ENCODE peak calls at places on chromosomes 2 and 18, in six cellular contexts. G, V, M, Q, C and P are unnamed samples.

GRCh38 chr18:78798402-78799175 is 181.0 kb upstream of the SALL3 start:
- DNase-seq in G (no peak), C (no peak), Q (no peak), M (no peak), V (no peak), P (no peak)

GRCh38 chr18:62981566-62981965 is 266.2 kb downstream of the PHLPP1 start:
- DNase-seq in C (no peak), Q (no peak), M (no peak), V (no peak), G (no peak), P (no peak)

GRCh38 chr2:116716038-116716437 is 1098.5 kb upstream of the DDX18 start:
- DNase-seq in Q (no peak), C (no peak), V (no peak), M (no peak), G (no peak), P (no peak)

GRCh38 chr2:219155054-219155644 is 5.5 kb downstream of the NHEJ1 start:
- DNase-seq in G (peak), V (peak), C (peak), M (peak), Q (no peak), P (peak)

GRCh38 chr2:160427629-160428424 is 65.8 kb downstream of the RBMS1 start:
- DNase-seq in G (no peak), C (no peak), Q (no peak), M (peak), V (no peak), P (no peak)

GRCh38 chr2:100018794-100019193 is 123.6 kb downstream of the AFF3 start:
- DNase-seq in V (no peak), M (peak), C (no peak), G (no peak), Q (no peak), P (no peak)

GRCh38 chr18:5317186-5317585 is 21.7 kb upstream of the ZBTB14 start:
- DNase-seq in M (no peak), G (no peak), C (no peak), Q (no peak), V (no peak), P (no peak)

GRCh38 chr18:48319796-48320638 is 89.2 kb downstream of the ZBTB7C start:
- DNase-seq in Q (no peak), C (no peak), M (peak), V (no peak), G (no peak), P (peak)

GRCh38 chr2:263774-264492 is at the start of gene SH3YL1:
- DNase-seq in C (no peak), Q (no peak), G (peak), M (no peak), V (no peak), P (peak)

GRCh38 chr2:15115786-15116185 is 445.3 kb downstream of the NBAS start:
- DNase-seq in Q (no peak), G (no peak), M (no peak), V (no peak), C (no peak), P (no peak)

GRCh38 chr2:145854039-145854755 is 1334.3 kb upstream of the ZEB2 start:
- DNase-seq in C (no peak), M (no peak), V (no peak), G (no peak), Q (no peak), P (no peak)

GRCh38 chr2:235005603-235006259 is 53.9 kb downstream of the SH3BP4 start:
- DNase-seq in Q (no peak), G (no peak), M (no peak), V (peak), C (no peak), P (peak)

GRCh38 chr2:69083126-69083733 is 70.3 kb downstream of the ANTXR1 start:
- DNase-seq in Q (no peak), C (no peak), M (peak), V (peak), G (peak), P (no peak)

GRCh38 chr2:96468904-96469303 is 36.3 kb downstream of the NEURL3 start:
- DNase-seq in Q (no peak), C (no peak), V (no peak), G (no peak), M (no peak), P (no peak)

GRCh38 chr18:79516441-79516931 is 120.8 kb downstream of the NFATC1 start:
- DNase-seq in M (no peak), V (no peak), G (no peak), Q (no peak), C (no peak), P (no peak)

GRCh38 chr18:58288922-58289797 is 245.1 kb downstream of the NEDD4L start:
- DNase-seq in Q (no peak), G (no peak), C (no peak), V (no peak), M (peak), P (no peak)

GRCh38 chr2:207289295-207290018 is 123.7 kb upstream of the KLF7 start:
- DNase-seq in V (no peak), Q (no peak), G (no peak), C (no peak), M (no peak), P (no peak)

GRCh38 chr18:49921278-49922037 is 108.1 kb upstream of the ACAA2 start:
- DNase-seq in Q (no peak), C (no peak), G (no peak), M (no peak), V (no peak), P (peak)

GRCh38 chr18:63831080-63831788 is 56.0 kb downstream of the SERPINB7 start:
- DNase-seq in M (peak), G (no peak), V (no peak), C (no peak), Q (no peak), P (no peak)

GRCh38 chr2:3312576-3313345 is 64.9 kb downstream of the EIPR1 start:
- DNase-seq in G (no peak), V (no peak), Q (no peak), C (no peak), M (no peak), P (peak)

GRCh38 chr2:140122001-140122400 is 1341.8 kb upstream of the NXPH2 start:
- DNase-seq in V (peak), M (no peak), Q (no peak), G (no peak), C (no peak), P (no peak)

GRCh38 chr2:143428700-143429099 is 299.5 kb downstream of the ARHGAP15 start:
- DNase-seq in V (no peak), G (no peak), M (no peak), C (peak), Q (no peak), P (no peak)

GRCh38 chr2:210286123-210286680 is 28.8 kb downstream of the MYL1 start:
- DNase-seq in M (no peak), G (no peak), V (no peak), Q (no peak), C (no peak), P (no peak)

GRCh38 chr2:43083710-43084698 is 142.4 kb downstream of the ZFP36L2 start:
- DNase-seq in V (no peak), Q (no peak), M (peak), G (peak), C (peak), P (peak)

GRCh38 chr2:18926633-18927524 is 337.5 kb upstream of the NT5C1B start:
- DNase-seq in Q (no peak), M (no peak), C (no peak), G (no peak), V (no peak), P (no peak)

GRCh38 chr18:51193621-51194287 is 3.7 kb downstream of the MEX3C start:
- DNase-seq in C (no peak), G (no peak), V (no peak), Q (no peak), M (peak), P (no peak)

GRCh38 chr18:11178951-11179549 is 29.7 kb upstream of the PIEZO2 start:
- DNase-seq in G (no peak), M (no peak), V (no peak), C (no peak), Q (no peak), P (no peak)

GRCh38 chr2:224638338-224638823 is 53.2 kb upstream of the CUL3 start:
- DNase-seq in G (no peak), C (no peak), M (no peak), Q (peak), V (no peak), P (no peak)

GRCh38 chr2:10141736-10142639 is 19.4 kb downstream of the RRM2 start:
- DNase-seq in Q (no peak), V (no peak), G (peak), C (no peak), M (no peak), P (peak)

GRCh38 chr2:227404575-227404974 is 16.8 kb upstream of the SCYGR1 start:
- DNase-seq in Q (no peak), M (no peak), C (no peak), G (peak), V (no peak), P (no peak)

GRCh38 chr2:227406177-227407031 is 18.7 kb upstream of the SCYGR1 start:
- DNase-seq in Q (no peak), M (peak), V (peak), G (peak), C (peak), P (peak)

GRCh38 chr2:227411320-227411989 is 23.7 kb upstream of the SCYGR1 start:
- DNase-seq in V (no peak), Q (peak), C (no peak), G (peak), M (peak), P (no peak)

GRCh38 chr2:227410191-227410590 is 22.4 kb upstream of the SCYGR1 start:
- DNase-seq in M (no peak), G (no peak), C (no peak), V (no peak), Q (no peak), P (no peak)

DNA sequence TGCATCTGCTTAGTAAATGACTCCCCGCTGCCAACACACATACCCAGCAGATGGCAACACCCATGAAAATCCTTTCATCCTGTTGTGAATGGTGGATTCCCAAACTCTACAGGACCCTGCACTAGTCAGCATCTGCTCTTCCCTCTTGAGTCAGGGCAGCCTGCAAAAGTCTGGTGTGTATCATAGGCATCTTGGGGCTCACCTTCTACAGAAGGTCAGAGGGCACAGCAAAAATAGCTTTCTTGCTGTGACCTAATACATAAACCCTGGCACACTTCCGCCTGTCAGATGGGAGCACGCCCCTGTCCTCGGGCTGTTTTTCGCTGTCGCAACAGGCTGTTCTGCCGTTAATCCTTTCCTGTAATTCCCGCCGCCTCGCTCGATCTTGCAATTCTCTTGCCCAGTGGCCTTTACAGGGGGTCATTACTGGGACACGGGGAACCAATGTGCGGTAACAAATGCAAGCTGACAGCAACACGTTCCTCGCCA is 19.9 kb upstream of the SCYGR1 start:
- DNase-seq in V (no peak), Q (no peak), M (no peak), G (peak), C (no peak), P (no peak)
- TF ChIP-seq SMC3 in V (no peak), Q (no peak), M (no peak), G (peak), C (no peak), P (no peak)

DNA sequence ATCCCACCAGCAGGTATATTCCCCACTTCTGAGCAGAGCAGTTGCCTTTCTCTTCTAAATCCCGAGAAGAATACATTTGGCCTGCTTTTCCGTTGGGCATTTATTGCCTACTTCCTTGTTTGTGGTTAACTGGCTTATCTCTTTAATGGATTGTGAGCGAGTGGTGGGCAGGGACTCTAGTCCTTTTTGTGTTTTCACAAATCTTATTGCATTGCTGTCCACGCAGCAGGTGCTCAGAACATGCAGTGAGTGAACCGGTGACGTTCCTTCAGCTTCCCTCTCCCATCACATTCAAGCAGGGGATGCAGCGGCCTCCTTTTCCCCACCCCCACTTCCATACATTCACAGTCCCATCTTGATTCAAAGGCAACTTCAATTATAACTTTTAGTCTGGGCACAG is 28.9 kb upstream of the GAREM2 start:
- DNase-seq in V (no peak), M (no peak), C (no peak), Q (no peak), G (no peak), P (no peak)
- TF ChIP-seq SMC3 in V (no peak), M (no peak), C (no peak), Q (no peak), G (no peak), P (no peak)

GRCh38 chr2:217254111-217254510 is 394.2 kb upstream of the TNP1 start:
- DNase-seq in Q (no peak), C (no peak), M (no peak), G (no peak), V (no peak), P (no peak)

GRCh38 chr2:217256261-217256660 is 396.4 kb upstream of the TNP1 start:
- DNase-seq in C (no peak), M (peak), V (no peak), Q (no peak), G (no peak), P (no peak)

GRCh38 chr2:217260441-217261080 is 400.7 kb upstream of the TNP1 start:
- DNase-seq in V (no peak), M (no peak), Q (no peak), G (no peak), C (no peak), P (no peak)

GRCh38 chr2:217261452-217261851 is 401.6 kb upstream of the TNP1 start:
- DNase-seq in C (no peak), Q (no peak), M (peak), G (no peak), V (no peak), P (no peak)

GRCh38 chr2:217258170-217258569 is 398.3 kb upstream of the TNP1 start:
- DNase-seq in Q (no peak), G (no peak), V (no peak), M (no peak), C (no peak), P (no peak)
- TF ChIP-seq SMC3 in Q (no peak), G (no peak), V (no peak), M (no peak), C (no peak), P (no peak)

GRCh38 chr2:127511090-127511489 is 15.2 kb downstream of the IWS1 start:
- DNase-seq in Q (no peak), M (no peak), C (no peak), G (no peak), V (peak), P (no peak)

GRCh38 chr2:127506502-127506901 is 19.8 kb downstream of the IWS1 start:
- DNase-seq in G (no peak), V (no peak), Q (no peak), C (no peak), M (no peak), P (no peak)

GRCh38 chr2:127510073-127510472 is 16.2 kb downstream of the IWS1 start:
- DNase-seq in C (no peak), V (no peak), G (no peak), M (no peak), Q (no peak), P (no peak)

GRCh38 chr2:127508025-127508620 is 18.2 kb downstream of the IWS1 start:
- DNase-seq in G (peak), C (no peak), M (peak), V (no peak), Q (no peak), P (no peak)

DNA sequence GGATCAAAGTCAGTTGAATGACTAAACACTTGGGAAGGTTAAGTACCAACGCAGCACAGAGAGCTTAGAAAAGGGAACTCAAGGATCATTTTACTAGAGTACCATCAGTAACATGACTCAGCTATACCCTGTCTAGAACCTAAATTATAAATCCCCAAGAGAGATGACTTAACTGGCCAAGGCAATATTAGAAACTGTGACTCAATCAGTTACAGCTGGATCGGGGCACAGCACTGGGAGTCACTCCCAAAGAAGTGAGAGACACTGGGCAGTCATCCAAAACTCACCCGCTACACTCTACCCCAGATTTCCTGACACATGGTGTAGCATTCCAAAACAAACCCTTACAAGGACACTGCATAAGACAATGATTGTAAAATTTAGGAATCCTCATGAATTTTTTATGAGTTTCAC is 17.7 kb downstream of the IWS1 start:
- DNase-seq in V (peak), M (peak), Q (no peak), C (peak), G (peak), P (peak)
- TF ChIP-seq SMC3 in V (no peak), M (no peak), Q (no peak), C (no peak), G (no peak), P (no peak)

GRCh38 chr2:27496357-27497287 is at the start of gene GCKR:
- DNase-seq in M (peak), G (peak), Q (no peak), C (peak), V (peak), P (no peak)
- TF ChIP-seq SMC3 in M (no peak), G (no peak), Q (no peak), C (no peak), V (peak), P (no peak)